ENCODE peak calls at places on chromosomes 16 and 17, in nine cellular contexts. G, X, V, C, B, M, W, R and Z are unnamed samples. For H3K9me3 and H3K4me1, the result is how much of the 10 kb centered on the place peaks cover.

GRCh38 chr17:18181358-18181757 is 2.3 kb upstream of the ALKBH5 start:
- DNase-seq in G (no peak), X (no peak), V (no peak), C (no peak), B (no peak), M (peak), W (no peak), R (no peak), Z (no peak)

GRCh38 chr16:83443972-83444371 is 363.8 kb upstream of the HSBP1 start:
- DNase-seq in G (no peak), X (no peak), V (no peak), C (no peak), B (no peak), M (no peak), W (no peak), R (no peak), Z (no peak)

GRCh38 chr16:14354561-14355351 is 275.3 kb downstream of the PARN start:
- DNase-seq in G (no peak), X (peak), V (no peak), C (no peak), B (no peak), M (no peak), W (no peak), R (peak), Z (no peak)

GRCh38 chr16:878071-878784 is 77.7 kb upstream of the GNG13 start:
- DNase-seq in G (peak), X (peak), V (peak), C (no peak), B (no peak), M (no peak), W (no peak), R (no peak), Z (peak)

GRCh38 chr16:78183886-78184553 is 84.6 kb downstream of the WWOX start:
- DNase-seq in G (no peak), X (peak), V (no peak), C (no peak), B (no peak), M (peak), W (no peak), R (peak), Z (no peak)

GRCh38 chr16:65497571-65497970 is 375.7 kb upstream of the CDH11 start:
- DNase-seq in G (no peak), X (no peak), V (no peak), C (no peak), B (no peak), M (no peak), W (no peak), R (no peak), Z (no peak)

GRCh38 chr17:58335779-58336455 is 7.3 kb upstream of the TSPOAP1 start:
- DNase-seq in G (no peak), X (no peak), V (peak), C (no peak), B (no peak), M (no peak), W (no peak), R (no peak), Z (no peak)

GRCh38 chr16:24966599-24966998 is 48.6 kb downstream of the ARHGAP17 start:
- DNase-seq in G (no peak), X (no peak), V (no peak), C (no peak), B (no peak), M (no peak), W (no peak), R (no peak), Z (no peak)

GRCh38 chr16:55035037-55035436 is 104.4 kb downstream of the IRX5 start:
- DNase-seq in G (no peak), X (peak), V (no peak), C (no peak), B (peak), M (no peak), W (peak), R (no peak), Z (no peak)

GRCh38 chr16:51532551-51532950 is 381.5 kb upstream of the SALL1 start:
- DNase-seq in G (no peak), X (no peak), V (no peak), C (no peak), B (no peak), M (no peak), W (no peak), R (no peak), Z (no peak)

GRCh38 chr16:35744084-35744483 is 2284.7 kb downstream of the TP53TG3F start:
- DNase-seq in G (no peak), X (no peak), V (no peak), C (no peak), B (no peak), M (no peak), W (no peak), R (no peak), Z (no peak)
- H3K9me3 ChIP-seq in G (under half), X (under half), V (under half), C (under half), B (under half), M (under half), W (under half), R (under half), Z (under half)

GRCh38 chr17:9684955-9685621 is 39.8 kb downstream of the USP43 start:
- DNase-seq in G (no peak), X (no peak), V (no peak), C (no peak), B (no peak), M (no peak), W (no peak), R (no peak), Z (peak)
- H3K4me3 ChIP-seq in G (no peak), X (no peak), V (no peak), C (no peak), B (no peak), M (no peak), W (no peak), R (no peak), Z (no peak)

DNA sequence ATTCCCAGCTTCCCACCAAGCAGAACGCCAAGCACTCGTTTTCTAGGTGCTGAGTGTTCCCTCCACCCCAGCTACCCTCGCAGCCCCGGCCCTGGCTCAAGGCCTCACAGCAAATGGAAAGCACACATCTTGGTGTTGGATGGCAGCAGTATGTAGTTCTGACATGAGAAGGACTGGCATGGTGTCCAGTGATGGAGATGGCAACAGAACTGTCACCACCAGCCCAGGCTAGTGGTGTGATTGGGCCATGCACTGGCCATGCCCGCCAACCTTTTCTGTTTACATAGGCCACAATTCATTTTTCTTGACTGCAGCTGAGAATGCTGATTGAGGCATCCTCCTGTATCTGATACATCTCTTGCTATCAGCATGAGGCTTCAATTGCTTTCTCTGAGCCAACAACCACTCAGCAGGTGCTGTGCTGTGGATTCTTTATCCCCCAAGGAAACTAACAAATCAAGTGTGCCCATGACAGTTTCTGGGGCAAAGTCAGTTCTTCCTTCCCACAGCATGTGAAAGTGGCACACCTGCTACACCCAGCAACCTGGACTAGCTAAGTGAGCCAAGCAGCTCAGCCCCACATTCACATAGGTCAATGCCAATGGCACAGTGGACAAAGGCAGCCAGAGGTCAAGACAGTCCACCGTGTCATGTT is 3.8 kb downstream of the SLC12A4 start:
- DNase-seq in G (no peak), X (no peak), V (no peak), C (no peak), B (no peak), M (no peak), W (no peak), R (no peak), Z (no peak)
- H3K4me1 ChIP-seq in G (half or more), X (half or more), V (under half), C (half or more), B (under half), M (under half), W (under half), R (half or more), Z (under half)

GRCh38 chr17:61650749-61651148 is 59.7 kb upstream of the NACA2 start:
- DNase-seq in G (no peak), X (no peak), V (no peak), C (no peak), B (no peak), M (no peak), W (no peak), R (no peak), Z (no peak)
- H3K9me3 ChIP-seq in G (under half), X (under half), V (under half), C (under half), B (under half), M (under half), W (under half), R (under half), Z (under half)